ENCODE peak calls at places on chromosomes 7 and 10, in nine cellular contexts. K is GM20000; P is KBM-7; M is keratinocyte; O is activated CD8-positive, alpha-beta memory T cell treated with anti-CD3 and anti-CD28 coated beads, Interleukin-2, amount 10 ng/mL, durations not matched to agents 7 days and 5 days; L is stimulated activated naive B cell treated with anti-CD40 and anti-IgM and Interleukin-4, amounts not matched to agents 10 μg/mL and 1 μg/mL and 100 μg/mL, for 72 hours; G is CD4-positive, alpha-beta T cell; X is Kasumi-1; C is B cell. V is an unnamed sample.

GRCh38 chr10:22597142-22597541 is 117.2 kb downstream of the PIP4K2A start:
- DNase-seq in X (no peak), P (no peak), L (no peak), G (no peak), K (peak; percentile 26), C (peak; percentile 58), O (peak; percentile 63), M (no peak), V (no peak)

GRCh38 chr10:131905603-131906268 is 4.9 kb downstream of the PPP2R2D start:
- DNase-seq in O (no peak), M (no peak), X (no peak), P (no peak), G (no peak), C (no peak), K (no peak), L (no peak), V (no peak)

GRCh38 chr7:16061011-16061410 is 360.3 kb downstream of the CRPPA start:
- DNase-seq in M (no peak), X (no peak), O (no peak), K (no peak), G (no peak), P (no peak), C (no peak), L (no peak), V (no peak)

GRCh38 chr7:157279679-157279972 is 57.2 kb upstream of the DNAJB6 start:
- DNase-seq in P (no peak), M (no peak), K (no peak), O (no peak), C (no peak), L (no peak), X (no peak), G (no peak), V (no peak)

GRCh38 chr10:94398762-94399161 is 3.6 kb upstream of the TBC1D12 start:
- DNase-seq in O (no peak), G (no peak), K (no peak), L (no peak), P (no peak), M (no peak), X (no peak), C (no peak), V (no peak)

GRCh38 chr10:73847031-73847430 is 27.3 kb downstream of the CAMK2G start:
- DNase-seq in M (no peak), C (no peak), O (no peak), G (no peak), L (no peak), K (no peak), X (no peak), P (no peak), V (no peak)

GRCh38 chr10:4635394-4635793 is 190.6 kb upstream of the AKR1E2 start:
- DNase-seq in X (no peak), K (no peak), O (no peak), L (no peak), P (no peak), C (no peak), G (no peak), M (no peak), V (no peak)

GRCh38 chr7:50783304-50783703 is 608 bp upstream of the GRB10 start:
- DNase-seq in X (no peak), L (no peak), K (no peak), C (no peak), G (no peak), P (no peak), M (no peak), O (no peak), V (no peak)

GRCh38 chr7:6433814-6434630 is 13.7 kb downstream of the DAGLB start:
- DNase-seq in K (no peak), P (no peak), O (no peak), L (no peak), M (no peak), C (no peak), X (peak; percentile 12), G (no peak), V (no peak)

GRCh38 chr10:17174626-17175025 is 26.8 kb downstream of the TRDMT1 start:
- DNase-seq in L (no peak), C (no peak), X (no peak), K (no peak), M (no peak), G (no peak), P (no peak), O (no peak), V (no peak)

GRCh38 chr10:113058175-113058961 is 108.3 kb downstream of the TCF7L2 start:
- DNase-seq in M (no peak), K (no peak), O (no peak), L (no peak), G (no peak), C (no peak), P (no peak), X (no peak), V (no peak)

GRCh38 chr7:106418526-106418925 is 133.7 kb upstream of the NAMPT start:
- DNase-seq in M (no peak), C (no peak), P (no peak), L (no peak), G (no peak), K (no peak), O (no peak), X (peak; percentile 35), V (no peak)

GRCh38 chr10:120553911-120554310 is 96.9 kb downstream of the PLPP4 start:
- DNase-seq in K (no peak), M (no peak), P (no peak), O (no peak), X (no peak), C (no peak), L (no peak), G (no peak), V (no peak)

GRCh38 chr10:119149723-119150122 is 15.8 kb downstream of the SFXN4 start:
- DNase-seq in K (no peak), O (no peak), C (no peak), L (no peak), P (peak; percentile 29), X (no peak), G (no peak), M (no peak), V (no peak)

GRCh38 chr10:8719971-8720370 is 665.5 kb downstream of the GATA3 start:
- DNase-seq in C (no peak), G (no peak), L (no peak), M (no peak), X (no peak), K (no peak), P (no peak), O (no peak), V (no peak)

GRCh38 chr7:92244803-92245486 is 769 bp downstream of the KRIT1 start:
- DNase-seq in X (peak; percentile 33), L (no peak), G (no peak), P (no peak), M (no peak), O (no peak), C (no peak), K (no peak), V (no peak)

V was measured in esophagus muscularis mucosa.